ENCODE peak calls at places on chromosomes 12 and 14, in nine cellular contexts. L is SK-N-MC; X is activated CD4-positive, alpha-beta T cell treated with anti-CD3 and anti-CD28 coated beads, Interleukin-2, amount 50 U/mL, for 4 hours; Q is NCI-H1105; I is NCI-H460; Z is right lobe of liver; T is amygdala; D is glutamatergic neuron; U is SJCRH30. C is an unnamed sample.

GRCh38 chr12:65795453-65795852 is 28.8 kb upstream of the HMGA2 start:
- DNase-seq in L (no peak), X (no peak), Q (no peak), I (no peak), Z (no peak), T (no peak), D (no peak), U (no peak), C (no peak)

GRCh38 chr12:121095544-121096198 is 37.0 kb upstream of the P2RX7 start:
- DNase-seq in L (no peak), X (peak; percentile 72), Q (peak; percentile 67), I (peak; percentile 47), Z (peak; percentile 78), T (peak; percentile 27), D (peak; percentile 80), U (peak; percentile 66), C (peak; percentile 70)

GRCh38 chr14:89701079-89702043 is 253.2 kb downstream of the EFCAB11 start:
- DNase-seq in L (no peak), X (peak; percentile 74), Q (peak; percentile 76), I (peak; percentile 32), Z (peak; percentile 93), T (peak; percentile 59), D (peak; percentile 89), U (peak; percentile 94), C (peak; percentile 81)

GRCh38 chr12:120216742-120217595 is 16.1 kb upstream of the RPLP0 start:
- DNase-seq in L (no peak), X (no peak), Q (no peak), I (no peak), Z (no peak), T (no peak), D (no peak), U (no peak), C (no peak)

GRCh38 chr14:81208489-81208888 is 12.3 kb downstream of the GTF2A1 start:
- DNase-seq in L (no peak), X (no peak), Q (no peak), I (no peak), Z (peak; percentile 61), T (no peak), D (no peak), U (no peak), C (no peak)

GRCh38 chr12:2076728-2077127 is 23.9 kb downstream of the CACNA1C start:
- DNase-seq in L (no peak), X (no peak), Q (no peak), I (no peak), Z (no peak), T (no peak), D (no peak), U (no peak), C (no peak)

GRCh38 chr12:124172646-124173045 is 122.2 kb upstream of the RFLNA start:
- DNase-seq in L (no peak), X (no peak), Q (no peak), I (no peak), Z (no peak), T (no peak), D (no peak), U (no peak), C (no peak)

GRCh38 chr12:75550401-75550851 is 39.0 kb upstream of the KRR1 start:
- DNase-seq in L (no peak), X (no peak), Q (peak; percentile 69), I (no peak), Z (no peak), T (no peak), D (no peak), U (peak; percentile 24), C (no peak)

GRCh38 chr14:47040490-47040889 is 388.9 kb upstream of the RPL10L start:
- DNase-seq in L (no peak), X (no peak), Q (no peak), I (no peak), Z (no peak), T (no peak), D (no peak), U (peak; percentile 27), C (no peak)

GRCh38 chr12:68495666-68496065 is 115.0 kb upstream of the RAP1B start:
- DNase-seq in L (no peak), X (no peak), Q (no peak), I (no peak), Z (no peak), T (no peak), D (no peak), U (no peak), C (no peak)

GRCh38 chr14:50711043-50711442 is 42.9 kb upstream of the SAV1 start:
- DNase-seq in L (no peak), X (no peak), Q (no peak), I (no peak), Z (no peak), T (no peak), D (no peak), U (no peak), C (no peak)

GRCh38 chr14:91229743-91230200 is 14.7 kb downstream of the GPR68 start:
- DNase-seq in L (no peak), X (peak; percentile 51), Q (no peak), I (no peak), Z (no peak), T (no peak), D (no peak), U (no peak), C (peak; percentile 79)

GRCh38 chr12:104555650-104556049 is 98.9 kb downstream of the CHST11 start:
- DNase-seq in L (peak; percentile 28), X (no peak), Q (peak; percentile 96), I (no peak), Z (no peak), T (no peak), D (no peak), U (no peak), C (no peak)

GRCh38 chr12:22018860-22019259 is 27.2 kb upstream of the CMAS start:
- DNase-seq in L (no peak), X (no peak), Q (no peak), I (peak; percentile 14), Z (no peak), T (no peak), D (no peak), U (no peak), C (no peak)

GRCh38 chr12:49827351-49828099 is 688 bp downstream of the NCKAP5L start:
- DNase-seq in L (no peak), X (peak; percentile 37), Q (peak; percentile 23), I (peak; percentile 18), Z (peak; percentile 72), T (peak; percentile 78), D (peak; percentile 89), U (peak; percentile 95), C (no peak)

GRCh38 chr12:50621435-50622304 is 116.9 kb downstream of the DIP2B start:
- DNase-seq in L (no peak), X (no peak), Q (no peak), I (no peak), Z (no peak), T (no peak), D (no peak), U (no peak), C (no peak)

GRCh38 chr14:32458720-32459119 is 129.6 kb downstream of the AKAP6 start:
- DNase-seq in L (no peak), X (no peak), Q (no peak), I (no peak), Z (no peak), T (no peak), D (no peak), U (no peak), C (no peak)

GRCh38 chr12:57049890-57050289 is at the start of gene MYO1A:
- DNase-seq in L (no peak), X (no peak), Q (no peak), I (no peak), Z (no peak), T (no peak), D (no peak), U (peak; percentile 66), C (no peak)

GRCh38 chr12:116204169-116204568 is 73.3 kb downstream of the MED13L start:
- DNase-seq in L (no peak), X (no peak), Q (no peak), I (no peak), Z (no peak), T (no peak), D (no peak), U (no peak), C (no peak)

GRCh38 chr12:57772429-57773322 is at the start of gene EEF1AKMT3:
- DNase-seq in L (no peak), X (no peak), Q (no peak), I (no peak), Z (peak; percentile 77), T (peak; percentile 45), D (peak; percentile 72), U (peak; percentile 100), C (peak; percentile 31)

GRCh38 chr14:35158951-35159653 is 36.8 kb downstream of the PRORP start:
- DNase-seq in L (no peak), X (no peak), Q (no peak), I (no peak), Z (no peak), T (no peak), D (no peak), U (no peak), C (no peak)

GRCh38 chr14:103594265-103594664 is 31.5 kb downstream of the COA8 start:
- DNase-seq in L (peak; percentile 75), X (no peak), Q (peak; percentile 6), I (no peak), Z (no peak), T (peak; percentile 68), D (peak; percentile 58), U (peak; percentile 91), C (no peak)

GRCh38 chr12:30796891-30797371 is 42.2 kb upstream of the CAPRIN2 start:
- DNase-seq in L (no peak), X (no peak), Q (no peak), I (no peak), Z (no peak), T (no peak), D (peak; percentile 26), U (peak; percentile 6), C (no peak)